ENCODE peak calls at places on chromosomes 12 and 14, in six cellular contexts. One of them, this sample, is unnamed.
A peak's percentile ranks its signal among the peaks of the same experiment; 100 is the strongest.

GRCh38 chr12:97003276-97003675 is 96.2 kb downstream of the NEDD1 start:
- DNase-seq in WTC11: no peak
- DNase-seq in heart left ventricle: no peak
- DNase-seq in cardiac muscle cell: no peak
- DNase-seq in A549: no peak
- DNase-seq in endothelial cell: no peak
- DNase-seq in this sample: no peak

GRCh38 chr14:99915305-99916090 is 122.3 kb downstream of the EML1 start:
- DNase-seq in WTC11: no peak
- DNase-seq in heart left ventricle: no peak
- DNase-seq in cardiac muscle cell: no peak
- DNase-seq in A549: no peak
- DNase-seq in endothelial cell: no peak
- DNase-seq in this sample: no peak

GRCh38 chr12:132071837-132072384 is 72.2 kb downstream of the DDX51 start:
- DNase-seq in WTC11: no peak
- DNase-seq in heart left ventricle: no peak
- DNase-seq in cardiac muscle cell: no peak
- DNase-seq in A549: no peak
- DNase-seq in endothelial cell: no peak
- DNase-seq in this sample: no peak

GRCh38 chr14:59632381-59632780 is 55.8 kb upstream of the CCDC175 start:
- DNase-seq in WTC11: peak; percentile 64
- DNase-seq in heart left ventricle: no peak
- DNase-seq in cardiac muscle cell: peak; percentile 30
- DNase-seq in A549: peak; percentile 39
- DNase-seq in endothelial cell: peak; percentile 60
- DNase-seq in this sample: peak; percentile 75

GRCh38 chr12:2323538-2324261 is 270.9 kb downstream of the CACNA1C start:
- DNase-seq in WTC11: no peak
- DNase-seq in heart left ventricle: no peak
- DNase-seq in cardiac muscle cell: peak; percentile 42
- DNase-seq in A549: no peak
- DNase-seq in endothelial cell: no peak
- DNase-seq in this sample: no peak

GRCh38 chr12:48954061-48954460 is 3.2 kb downstream of the ARF3 start:
- DNase-seq in WTC11: no peak
- DNase-seq in heart left ventricle: no peak
- DNase-seq in cardiac muscle cell: no peak
- DNase-seq in A549: no peak
- DNase-seq in endothelial cell: no peak
- DNase-seq in this sample: no peak

GRCh38 chr12:32134144-32134888 is 27.7 kb downstream of the BICD1 start:
- DNase-seq in WTC11: no peak
- DNase-seq in heart left ventricle: no peak
- DNase-seq in cardiac muscle cell: no peak
- DNase-seq in A549: no peak
- DNase-seq in endothelial cell: no peak
- DNase-seq in this sample: peak; percentile 42

GRCh38 chr14:32494566-32495434 is 165.7 kb downstream of the AKAP6 start:
- DNase-seq in WTC11: no peak
- DNase-seq in heart left ventricle: peak; percentile 35
- DNase-seq in cardiac muscle cell: peak; percentile 83
- DNase-seq in A549: no peak
- DNase-seq in endothelial cell: no peak
- DNase-seq in this sample: no peak

GRCh38 chr14:103336191-103336590 is 2.2 kb downstream of the EIF5 start:
- DNase-seq in WTC11: no peak
- DNase-seq in heart left ventricle: no peak
- DNase-seq in cardiac muscle cell: no peak
- DNase-seq in A549: no peak
- DNase-seq in endothelial cell: no peak
- DNase-seq in this sample: no peak

GRCh38 chr14:103332143-103332919 is 1.7 kb upstream of the EIF5 start:
- DNase-seq in WTC11: no peak
- DNase-seq in heart left ventricle: no peak
- DNase-seq in cardiac muscle cell: no peak
- DNase-seq in A549: peak; percentile 29
- DNase-seq in endothelial cell: no peak
- DNase-seq in this sample: no peak

GRCh38 chr14:103334644-103335603 is 887 bp downstream of the EIF5 start:
- DNase-seq in WTC11: peak; percentile 49
- DNase-seq in heart left ventricle: peak; percentile 67
- DNase-seq in cardiac muscle cell: peak; percentile 72
- DNase-seq in A549: peak; percentile 37
- DNase-seq in endothelial cell: peak; percentile 56
- DNase-seq in this sample: peak; percentile 77

GRCh38 chr14:103330536-103330935 is 3.5 kb upstream of the EIF5 start:
- DNase-seq in WTC11: no peak
- DNase-seq in heart left ventricle: no peak
- DNase-seq in cardiac muscle cell: no peak
- DNase-seq in A549: no peak
- DNase-seq in endothelial cell: no peak
- DNase-seq in this sample: no peak

GRCh38 chr14:103333754-103334643 is at the start of gene EIF5:
- DNase-seq in WTC11: peak; percentile 98
- DNase-seq in heart left ventricle: peak; percentile 99
- DNase-seq in cardiac muscle cell: peak; percentile 99
- DNase-seq in A549: peak; percentile 99
- DNase-seq in endothelial cell: peak; percentile 99
- DNase-seq in this sample: peak; percentile 98
- TF ChIP-seq CTCF in WTC11: no peak
- TF ChIP-seq CTCF in heart left ventricle: peak; percentile 7
- TF ChIP-seq CTCF in cardiac muscle cell: peak; percentile 6
- TF ChIP-seq CTCF in A549: no peak
- TF ChIP-seq CTCF in endothelial cell: no peak
- TF ChIP-seq CTCF in this sample: no peak

DNA sequence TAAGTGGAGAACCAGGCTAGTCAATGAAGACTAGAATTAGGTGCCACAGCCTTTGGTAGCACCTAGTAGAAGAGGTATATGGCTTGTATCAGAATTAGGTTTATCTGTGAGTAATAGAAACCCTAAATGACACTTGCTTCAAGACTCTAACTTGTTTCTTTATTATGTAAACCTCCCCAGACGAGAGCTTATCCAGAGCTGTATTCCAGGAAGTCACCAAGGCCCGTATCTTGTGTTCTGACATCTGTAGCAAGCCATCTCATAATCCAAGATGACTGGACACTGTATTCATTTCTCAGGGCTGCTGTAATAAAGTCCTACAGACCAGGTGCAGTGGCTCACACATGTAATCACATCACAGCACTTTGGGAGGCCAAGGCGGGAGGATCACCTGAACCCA is 56.7 kb upstream of the PPP1R12A start:
- DNase-seq in WTC11: no peak
- DNase-seq in heart left ventricle: no peak
- DNase-seq in cardiac muscle cell: no peak
- DNase-seq in A549: no peak
- DNase-seq in endothelial cell: no peak
- DNase-seq in this sample: no peak
- TF ChIP-seq CTCF in WTC11: no peak
- TF ChIP-seq CTCF in heart left ventricle: no peak
- TF ChIP-seq CTCF in cardiac muscle cell: no peak
- TF ChIP-seq CTCF in A549: no peak
- TF ChIP-seq CTCF in endothelial cell: no peak
- TF ChIP-seq CTCF in this sample: no peak

GRCh38 chr12:106290666-106291065 is 11.9 kb upstream of the TCP11L2 start:
- DNase-seq in WTC11: no peak
- DNase-seq in heart left ventricle: no peak
- DNase-seq in cardiac muscle cell: no peak
- DNase-seq in A549: no peak
- DNase-seq in endothelial cell: no peak
- DNase-seq in this sample: no peak
- TF ChIP-seq CTCF in WTC11: no peak
- TF ChIP-seq CTCF in heart left ventricle: no peak
- TF ChIP-seq CTCF in cardiac muscle cell: no peak
- TF ChIP-seq CTCF in A549: no peak
- TF ChIP-seq CTCF in endothelial cell: no peak
- TF ChIP-seq CTCF in this sample: no peak

DNA sequence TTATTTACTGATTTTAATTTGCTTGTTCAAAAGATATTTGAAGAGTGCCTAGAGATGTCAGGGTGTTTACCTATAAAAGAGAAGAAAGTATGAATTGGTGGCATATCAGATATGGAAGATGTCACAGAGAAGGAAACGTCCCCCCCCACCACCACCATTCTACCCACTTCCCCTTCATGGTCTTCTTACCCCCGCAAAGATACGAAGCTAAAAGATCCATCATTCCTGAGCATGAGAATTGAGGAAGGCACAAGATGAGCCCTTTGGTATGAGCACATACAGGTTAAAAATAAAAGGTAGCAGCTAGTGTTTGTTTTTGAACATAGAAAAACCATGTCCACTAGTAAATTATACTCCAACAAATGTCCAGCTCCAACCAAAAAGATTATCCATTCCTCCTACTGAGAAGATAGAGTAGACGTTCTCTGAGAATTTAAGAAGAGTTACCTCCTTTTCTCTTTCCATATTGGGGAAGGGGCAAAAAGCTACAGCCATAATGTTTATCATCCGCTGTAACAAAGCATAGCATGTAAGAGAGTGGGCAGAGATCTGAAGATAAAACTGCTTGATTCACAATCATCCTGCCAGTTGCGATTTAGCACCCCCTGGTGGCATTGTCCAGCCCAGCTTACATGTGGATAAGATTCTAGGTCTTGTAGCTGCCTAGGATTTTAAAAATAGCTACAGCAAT is 29.1 kb downstream of the NFYB start:
- DNase-seq in WTC11: peak; percentile 88
- DNase-seq in heart left ventricle: peak; percentile 76
- DNase-seq in cardiac muscle cell: peak; percentile 82
- DNase-seq in A549: peak; percentile 89
- DNase-seq in endothelial cell: peak; percentile 87
- DNase-seq in this sample: peak; percentile 57
- TF ChIP-seq CTCF in WTC11: peak; percentile 65
- TF ChIP-seq CTCF in heart left ventricle: peak; percentile 91
- TF ChIP-seq CTCF in cardiac muscle cell: peak; percentile 94
- TF ChIP-seq CTCF in A549: peak; percentile 95
- TF ChIP-seq CTCF in endothelial cell: peak; percentile 77
- TF ChIP-seq CTCF in this sample: peak; percentile 75